ENCODE peak calls at places on chromosome 9, in six cellular contexts. Y is PC-3, S is SK-N-SH, J is OCI-LY7, B is GM23248, H is GM23338. O is an unnamed sample.

GRCh38 chr9:132350861-132351315 is 3.9 kb downstream of the SETX start:
- DNase-seq in Y (no peak), S (no peak), J (peak; percentile 70), B (peak; percentile 46), H (no peak), O (peak; percentile 87)

GRCh38 chr9:38620483-38621433 is at the start of gene ANKRD18A:
- DNase-seq in Y (peak; percentile 92), S (peak; percentile 91), J (no peak), B (peak; percentile 80), H (peak; percentile 98), O (peak; percentile 93)

GRCh38 chr9:37617837-37618236 is 25.4 kb upstream of the TOMM5 start:
- DNase-seq in Y (peak; percentile 28), S (no peak), J (no peak), B (peak; percentile 80), H (peak; percentile 17), O (no peak)

GRCh38 chr9:126471084-126471611 is 142.6 kb upstream of the LMX1B start:
- DNase-seq in Y (no peak), S (no peak), J (peak; percentile 78), B (peak; percentile 91), H (no peak), O (peak; percentile 95)

GRCh38 chr9:89969156-89969566 is 364.3 kb downstream of the GADD45G start:
- DNase-seq in Y (no peak), S (no peak), J (no peak), B (peak; percentile 28), H (no peak), O (no peak)

GRCh38 chr9:33165263-33166151 is 1.6 kb downstream of the B4GALT1 start:
- DNase-seq in Y (peak; percentile 46), S (no peak), J (peak; percentile 77), B (peak; percentile 87), H (no peak), O (peak; percentile 88)

GRCh38 chr9:36974731-36975130 is 59.3 kb downstream of the PAX5 start:
- DNase-seq in Y (no peak), S (no peak), J (no peak), B (no peak), H (no peak), O (no peak)

GRCh38 chr9:89532944-89533343 is 35.0 kb upstream of the SEMA4D start:
- DNase-seq in Y (no peak), S (no peak), J (no peak), B (no peak), H (no peak), O (no peak)

GRCh38 chr9:126491256-126491879 is 122.4 kb upstream of the LMX1B start:
- DNase-seq in Y (peak; percentile 70), S (peak; percentile 69), J (peak; percentile 64), B (peak; percentile 81), H (peak; percentile 78), O (peak; percentile 66)

GRCh38 chr9:89309608-89310485 is 1.1 kb upstream of the CKS2 start:
- DNase-seq in Y (no peak), S (peak; percentile 11), J (peak; percentile 36), B (peak; percentile 30), H (peak; percentile 20), O (no peak)

GRCh38 chr9:120080781-120081180 is 499.2 kb downstream of the CDK5RAP2 start:
- DNase-seq in Y (no peak), S (no peak), J (no peak), B (no peak), H (peak; percentile 8), O (no peak)

GRCh38 chr9:33817327-33818166 is 587 bp downstream of the UBE2R2 start:
- DNase-seq in Y (peak; percentile 44), S (peak; percentile 84), J (peak; percentile 66), B (peak; percentile 89), H (peak; percentile 81), O (peak; percentile 50)

GRCh38 chr9:119483153-119483552 is 113.9 kb upstream of the BRINP1 start:
- DNase-seq in Y (no peak), S (no peak), J (no peak), B (no peak), H (no peak), O (no peak)

GRCh38 chr9:12774861-12775367 is at the start of gene LURAP1L:
- DNase-seq in Y (peak; percentile 78), S (peak; percentile 54), J (no peak), B (peak; percentile 83), H (peak; percentile 85), O (peak; percentile 47)

DNA sequence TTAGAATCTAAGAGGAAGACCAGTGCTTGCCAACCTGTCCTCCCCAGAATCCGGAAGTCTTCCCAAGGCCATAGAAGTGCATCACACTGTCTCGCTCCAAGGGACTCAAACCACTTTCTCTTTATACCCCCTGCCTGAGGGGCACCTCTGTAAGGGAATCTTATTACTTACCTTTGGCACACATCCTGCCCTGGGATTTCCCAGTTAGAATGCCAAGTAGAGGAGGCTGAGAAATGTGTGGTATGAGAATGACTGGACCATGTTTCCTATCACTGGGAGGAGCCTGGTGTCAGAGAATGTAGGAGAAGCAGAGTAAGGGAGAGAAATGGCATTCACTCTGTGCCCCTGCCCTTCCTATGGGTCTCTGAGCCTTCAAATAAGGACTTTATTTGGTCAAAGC is 85.8 kb downstream of the AOPEP start:
- DNase-seq in Y (peak; percentile 71), S (no peak), J (no peak), B (peak; percentile 77), H (no peak), O (no peak)
- TF ChIP-seq EZH2phosphoT487 in Y (no peak), S (no peak), J (no peak), B (no peak), H (no peak), O (no peak)

DNA sequence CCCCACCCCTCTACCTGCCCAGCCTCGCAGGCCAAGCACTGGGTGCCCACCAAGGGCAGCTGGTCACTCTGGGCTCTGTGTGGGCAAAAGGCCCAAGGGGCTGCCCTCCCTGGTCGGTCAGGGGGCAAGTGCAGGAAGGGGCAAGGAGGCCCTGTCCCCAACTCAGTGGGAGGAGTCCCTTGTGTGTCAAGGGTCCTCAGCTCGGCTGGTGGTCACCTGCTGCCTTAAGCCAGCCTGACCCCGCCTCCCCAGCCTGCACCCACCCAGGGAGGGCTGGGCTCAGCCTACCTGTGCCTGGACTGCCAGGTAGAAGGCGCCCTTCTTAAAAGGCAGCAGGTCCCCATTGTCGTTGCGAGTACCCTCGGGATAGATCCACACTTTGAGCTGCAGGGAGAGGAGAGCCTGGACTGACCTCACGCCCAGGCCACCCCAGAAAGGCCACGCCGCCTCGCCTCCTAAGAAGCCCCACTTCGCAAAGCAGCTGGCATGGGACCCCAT is 10.9 kb downstream of the AGPAT2 start:
- DNase-seq in Y (no peak), S (no peak), J (no peak), B (no peak), H (no peak), O (no peak)
- H3K4me3 ChIP-seq in Y (no peak overlapping the region), S (no peak overlapping the region), J (no peak overlapping the region), B (no peak overlapping the region), H (no peak overlapping the region), O (no peak overlapping the region)

GRCh38 chr9:137300607-137301085 is 1.4 kb downstream of the NRARP start:
- DNase-seq in Y (no peak), S (peak; percentile 69), J (no peak), B (no peak), H (peak; percentile 84), O (no peak)
- H3K4me1 ChIP-seq in Y (peaks cover 5% of the 10 kb centered on the region), S (peaks cover 36% of the 10 kb centered on the region), J (peaks cover 50% of the 10 kb centered on the region), B (no peaks in the 10 kb centered on the region), H (peaks cover 49% of the 10 kb centered on the region), O (peaks cover 3% of the 10 kb centered on the region)

DNA sequence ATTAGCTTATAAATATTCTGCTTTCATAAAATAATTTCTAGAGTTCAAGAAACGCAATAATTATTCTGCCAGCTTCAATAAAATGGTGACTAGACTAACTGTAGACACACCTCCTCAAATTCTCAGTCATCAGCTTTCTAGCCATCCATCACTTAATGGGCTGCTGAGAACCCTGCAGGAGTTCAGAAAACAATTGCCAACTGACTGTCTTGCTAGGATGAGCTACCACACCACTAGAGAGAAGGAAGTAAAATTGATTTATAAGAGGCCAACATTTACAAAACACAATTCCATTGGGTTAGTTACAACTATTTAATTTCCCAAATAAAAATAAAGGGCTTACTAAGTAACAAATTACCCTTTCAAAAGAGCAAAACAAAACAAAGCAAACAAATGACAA is 126.5 kb upstream of the PAPPA start:
- DNase-seq in Y (no peak), S (no peak), J (no peak), B (peak; percentile 32), H (peak; percentile 11), O (no peak)
- TF ChIP-seq EZH2phosphoT487 in Y (no peak), S (no peak), J (no peak), B (no peak), H (no peak), O (no peak)

O was measured in MM.1S.